ENCODE peak calls at places on chromosome 18, in four cellular contexts. X, J, W and C are unnamed samples.

GRCh38 chr18:9334351-9335254 is at the start of gene TWSG1:
- DNase-seq in X (peak; percentile 97), W (peak; percentile 91), J (peak; percentile 96), C (peak; percentile 74)

GRCh38 chr18:44781890-44782289 is 101.2 kb downstream of the SETBP1 start:
- DNase-seq in X (no peak), W (peak; percentile 21), J (peak; percentile 71), C (peak; percentile 77)

GRCh38 chr18:13257361-13257980 is 38.9 kb downstream of the LDLRAD4 start:
- DNase-seq in X (no peak), W (no peak), J (no peak), C (no peak)

GRCh38 chr18:52402814-52403213 is 62.8 kb downstream of the DCC start:
- DNase-seq in J (no peak), X (no peak), W (no peak), C (no peak)

GRCh38 chr18:3455090-3455640 is 5.2 kb downstream of the TGIF1 start:
- DNase-seq in W (no peak), J (no peak), X (no peak), C (no peak)

GRCh38 chr18:61637319-61637718 is 255.5 kb downstream of the RNF152 start:
- DNase-seq in W (no peak), J (no peak), X (no peak), C (no peak)

GRCh38 chr18:79780547-79780946 is 17.2 kb upstream of the KCNG2 start:
- DNase-seq in J (no peak), X (no peak), W (no peak), C (no peak)

GRCh38 chr18:31424383-31424988 is 23.1 kb upstream of the DSG3 start:
- DNase-seq in X (no peak), J (peak; percentile 68), W (peak; percentile 31), C (no peak)

GRCh38 chr18:5961097-5961827 is 65.9 kb upstream of the TMEM200C start:
- DNase-seq in W (no peak), J (no peak), X (no peak), C (no peak)

GRCh38 chr18:30588673-30589164 is 453.8 kb downstream of the DSC3 start:
- DNase-seq in W (no peak), X (no peak), J (no peak), C (no peak)

GRCh38 chr18:59456657-59457056 is 97.6 kb upstream of the LMAN1 start:
- DNase-seq in J (no peak), W (no peak), X (no peak), C (no peak)

GRCh38 chr18:46073474-46074331 is 1.6 kb upstream of the PSTPIP2 start:
- DNase-seq in J (peak; percentile 80), X (no peak), W (peak; percentile 63), C (no peak)

GRCh38 chr18:56952026-56952425 is 194.9 kb upstream of the BOD1L2 start:
- DNase-seq in J (no peak), X (no peak), W (no peak), C (no peak)

GRCh38 chr18:21513292-21513691 is 87.2 kb downstream of the ESCO1 start:
- DNase-seq in X (no peak), W (no peak), J (peak; percentile 19), C (no peak)

GRCh38 chr18:43139288-43139946 is 23.9 kb upstream of the RIT2 start:
- DNase-seq in J (no peak), W (no peak), X (no peak), C (no peak)

GRCh38 chr18:60875957-60876507 is 457.2 kb upstream of the CDH20 start:
- DNase-seq in X (no peak), W (no peak), J (no peak), C (no peak)

GRCh38 chr18:22847392-22847791 is 85.7 kb upstream of the RBBP8 start:
- DNase-seq in X (no peak), J (peak; percentile 59), W (no peak), C (peak; percentile 11)

GRCh38 chr18:711330-711692 is 1.1 kb downstream of the ENOSF1 start:
- DNase-seq in J (no peak), W (no peak), X (no peak), C (no peak)

GRCh38 chr18:62187543-62188378 is 706 bp downstream of the RELCH start:
- DNase-seq in J (no peak), W (peak; percentile 33), X (peak; percentile 63), C (no peak)

GRCh38 chr18:10140928-10141327 is 227.1 kb downstream of the VAPA start:
- DNase-seq in J (no peak), W (peak; percentile 23), X (no peak), C (no peak)

GRCh38 chr18:44630118-44630517 is 50.6 kb upstream of the SETBP1 start:
- DNase-seq in J (no peak), W (no peak), X (no peak), C (no peak)

GRCh38 chr18:68676913-68677312 is 38.0 kb downstream of the TMX3 start:
- DNase-seq in W (no peak), X (no peak), J (peak; percentile 31), C (no peak)

GRCh38 chr18:42534313-42534712 is 579.3 kb downstream of the PIK3C3 start:
- DNase-seq in X (no peak), J (no peak), W (no peak), C (no peak)

GRCh38 chr18:43277164-43277600 is at the start of gene SYT4:
- DNase-seq in X (no peak), W (peak; percentile 42), J (peak; percentile 77), C (peak; percentile 1)

GRCh38 chr18:35481960-35482366 is 15.8 kb downstream of the INO80C start:
- DNase-seq in W (no peak), X (no peak), J (no peak), C (no peak)

GRCh38 chr18:78783564-78783960 is 196.1 kb upstream of the SALL3 start:
- DNase-seq in X (no peak), W (no peak), J (no peak), C (no peak)

GRCh38 chr18:79922971-79923411 is 28.5 kb downstream of the SLC66A2 start:
- DNase-seq in J (no peak), W (no peak), X (peak; percentile 37), C (no peak)

GRCh38 chr18:35592298-35592697 is 10.8 kb downstream of the GALNT1 start:
- DNase-seq in J (no peak), W (no peak), X (no peak), C (no peak)

GRCh38 chr18:12944724-12945123 is 3.1 kb upstream of the SEH1L start:
- DNase-seq in W (no peak), J (peak; percentile 20), X (no peak), C (no peak)

GRCh38 chr18:323253-323622 is 55.4 kb upstream of the THOC1 start:
- DNase-seq in J (peak; percentile 41), X (no peak), W (no peak), C (peak; percentile 7)

GRCh38 chr18:77711096-77711495 is 461.4 kb downstream of the GALR1 start:
- DNase-seq in W (no peak), J (no peak), X (no peak), C (no peak)
- TF ChIP-seq CTCF in W (no peak), J (no peak), X (no peak), C (no peak)

GRCh38 chr18:57969824-57970223 is 74.2 kb upstream of the NEDD4L start:
- DNase-seq in X (no peak), J (no peak), W (no peak), C (no peak)
- H3K4me3 ChIP-seq in X (no peak overlapping the region), J (no peak overlapping the region), W (no peak overlapping the region), C (no peak overlapping the region)

DNA sequence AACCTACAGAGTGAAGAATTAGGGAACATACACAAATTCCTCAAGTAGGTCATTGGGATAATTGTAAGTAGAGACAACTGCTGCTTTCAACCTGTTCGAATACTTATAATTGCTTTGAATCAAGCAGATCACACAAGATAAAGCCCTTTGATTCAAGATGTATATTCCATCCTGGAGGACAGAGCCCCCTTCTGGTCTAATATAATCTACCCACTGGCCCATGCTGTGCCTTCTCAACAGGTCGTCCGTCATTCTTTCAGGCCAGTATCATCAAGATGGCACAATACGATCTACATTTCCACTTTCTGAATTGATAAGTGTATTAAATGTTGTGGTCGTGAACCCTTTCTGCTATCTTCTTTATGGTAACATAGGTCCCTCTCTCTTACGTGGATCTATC is 387.0 kb upstream of the CDH19 start:
- DNase-seq in W (no peak), X (no peak), J (no peak), C (no peak)
- TF ChIP-seq CTCF in W (no peak), X (no peak), J (no peak), C (no peak)

GRCh38 chr18:69813559-69813958 is 134.1 kb downstream of the CD226 start:
- DNase-seq in X (no peak), J (no peak), W (no peak), C (no peak)
- H3K4me3 ChIP-seq in X (no peak overlapping the region), J (no peak overlapping the region), W (no peak overlapping the region), C (no peak overlapping the region)

GRCh38 chr18:25743661-25744151 is 346.7 kb downstream of the SS18 start:
- DNase-seq in W (no peak), X (no peak), J (no peak), C (no peak)
- TF ChIP-seq CTCF in W (no peak), X (no peak), J (no peak), C (no peak)

DNA sequence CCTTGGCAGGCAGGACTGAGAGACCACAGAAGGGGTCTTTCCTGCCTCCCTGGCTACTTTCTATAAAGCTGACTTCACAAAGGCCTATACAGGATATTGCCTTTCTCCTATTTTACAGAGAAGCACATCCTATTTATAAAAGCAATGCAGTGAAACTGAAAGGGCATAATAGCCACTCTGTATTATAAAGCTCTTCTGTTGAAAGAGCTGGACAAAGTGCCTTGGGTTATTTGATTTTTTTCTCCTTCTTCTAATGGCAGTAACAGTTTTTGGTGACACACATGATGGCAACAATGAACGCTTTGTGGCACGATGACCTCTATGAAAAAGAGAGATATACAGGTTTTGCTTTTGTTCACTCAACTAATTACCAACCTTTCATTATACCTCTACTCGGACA is 281.0 kb downstream of the ZNF516 start:
- DNase-seq in J (no peak), W (no peak), X (no peak), C (no peak)
- H3K4me3 ChIP-seq in J (no peak overlapping the region), W (no peak overlapping the region), X (no peak overlapping the region), C (no peak overlapping the region)

GRCh38 chr18:7722955-7723354 is 155.8 kb downstream of the PTPRM start:
- DNase-seq in W (no peak), X (no peak), J (no peak), C (no peak)

GRCh38 chr18:7725473-7725872 is 158.4 kb downstream of the PTPRM start:
- DNase-seq in X (no peak), J (no peak), W (no peak), C (no peak)

GRCh38 chr18:7721532-7721931 is 154.4 kb downstream of the PTPRM start:
- DNase-seq in X (no peak), J (no peak), W (no peak), C (no peak)

GRCh38 chr18:7723558-7723957 is 156.4 kb downstream of the PTPRM start:
- DNase-seq in J (no peak), W (no peak), X (no peak), C (no peak)

GRCh38 chr18:7720395-7720794 is 153.3 kb downstream of the PTPRM start:
- DNase-seq in J (no peak), W (no peak), X (no peak), C (no peak)
- TF ChIP-seq CTCF in J (no peak), W (no peak), X (no peak), C (no peak)